ENCODE peak calls at places on chromosome 15, in five cellular contexts. N is psoas muscle, B is Panc1, G is BE2C, P is suprapubic skin. Q is an unnamed sample. For H3K4me1, the result is how much of the 10 kb centered on the place peaks cover.

GRCh38 chr15:66629817-66630576 is 64.2 kb upstream of the LCTL start:
- DNase-seq in B (no peak), G (peak), P (no peak), N (no peak), Q (no peak)

GRCh38 chr15:54197995-54198394 is 219.8 kb downstream of the UNC13C start:
- DNase-seq in G (no peak), P (no peak), B (no peak), N (no peak), Q (no peak)

GRCh38 chr15:74240002-74240568 is 4.0 kb downstream of the CCDC33 start:
- DNase-seq in B (peak), G (peak), P (no peak), N (peak), Q (peak)

GRCh38 chr15:91227062-91227461 is 127.0 kb downstream of the SV2B start:
- DNase-seq in N (no peak), B (no peak), P (no peak), G (no peak), Q (no peak)

GRCh38 chr15:74505837-74506514 is 35.0 kb upstream of the ARID3B start:
- DNase-seq in N (no peak), B (no peak), G (no peak), P (no peak), Q (no peak)

GRCh38 chr15:43249236-43249635 is 17.5 kb downstream of the TGM5 start:
- DNase-seq in P (no peak), B (no peak), N (no peak), G (no peak), Q (no peak)

GRCh38 chr15:37893309-37893708 is 41.1 kb upstream of the TMCO5A start:
- DNase-seq in N (no peak), P (no peak), B (no peak), G (no peak), Q (peak)

GRCh38 chr15:62391565-62392262 is 226.6 kb upstream of the C2CD4B start:
- DNase-seq in P (no peak), G (peak), B (no peak), N (peak), Q (peak)

GRCh38 chr15:35606345-35606744 is 60.4 kb upstream of the DPH6 start:
- DNase-seq in B (no peak), G (no peak), P (no peak), N (no peak), Q (no peak)

GRCh38 chr15:75723171-75723846 is 10.7 kb upstream of the CSPG4 start:
- DNase-seq in N (no peak), B (no peak), P (no peak), G (peak), Q (no peak)

GRCh38 chr15:67941643-67942315 is 101.9 kb upstream of the RNU6-1 start:
- DNase-seq in B (no peak), G (no peak), N (no peak), P (no peak), Q (no peak)

GRCh38 chr15:90203473-90203872 is 2.3 kb downstream of the SEMA4B start:
- DNase-seq in G (no peak), P (no peak), N (no peak), B (no peak), Q (no peak)

GRCh38 chr15:37425541-37425940 is 325.2 kb upstream of the MEIS2 start:
- DNase-seq in P (no peak), N (no peak), G (no peak), B (no peak), Q (no peak)

GRCh38 chr15:74995182-74995778 is at the start of gene SCAMP5:
- DNase-seq in G (peak), P (peak), N (peak), B (peak), Q (peak)

GRCh38 chr15:97099040-97099439 is 768.5 kb downstream of the NR2F2 start:
- DNase-seq in P (no peak), B (no peak), G (no peak), N (no peak), Q (no peak)

GRCh38 chr15:25465835-25466234 is 27.0 kb upstream of the UBE3A start:
- DNase-seq in G (no peak), B (no peak), N (no peak), P (no peak), Q (peak)

GRCh38 chr15:71111950-71112349 is 3.3 kb upstream of the THSD4 start:
- DNase-seq in B (no peak), G (no peak), P (no peak), N (no peak), Q (no peak)

GRCh38 chr15:77295446-77295845 is 124.5 kb downstream of the PEAK1 start:
- DNase-seq in P (no peak), N (no peak), B (no peak), G (no peak), Q (no peak)

DNA sequence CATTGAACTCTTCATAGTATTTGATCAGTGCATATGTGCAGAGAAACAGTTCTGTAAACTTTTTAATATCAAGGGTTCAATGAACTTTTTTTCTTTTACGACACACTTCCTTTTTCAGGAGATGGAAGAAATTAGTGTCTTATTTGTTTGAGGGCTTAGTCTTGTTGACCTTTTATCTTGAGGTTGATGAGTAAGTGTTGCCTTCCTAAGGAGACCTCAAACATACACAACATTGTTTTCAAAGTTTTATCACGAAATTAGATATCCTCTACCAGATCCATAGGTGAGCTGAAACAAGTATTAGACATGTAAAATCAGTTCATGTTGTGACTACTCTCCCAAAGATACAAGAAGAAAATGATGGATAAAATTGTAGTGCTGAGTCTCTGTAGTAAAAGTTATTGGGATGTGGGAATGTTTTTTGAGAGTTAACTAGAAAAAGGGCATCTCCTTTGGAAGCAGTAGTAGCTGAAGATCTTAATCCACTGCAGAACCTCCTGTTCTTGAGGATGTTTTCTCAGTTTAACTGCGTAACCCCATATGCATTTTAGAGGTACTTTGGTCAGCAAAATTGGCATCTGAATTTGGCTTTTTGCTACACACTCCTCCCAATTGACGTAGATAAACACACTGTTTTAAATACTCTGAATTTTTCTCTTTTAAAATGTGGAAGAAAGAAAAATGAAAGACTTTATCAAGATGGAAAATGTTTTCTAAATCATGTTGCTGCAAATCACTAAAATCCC is 116.8 kb downstream of the GALK2 start:
- DNase-seq in B (no peak), G (no peak), N (no peak), P (no peak), Q (no peak)
- H3K4me1 ChIP-seq in B (under half), G (under half), N (under half), P (under half), Q (under half)

GRCh38 chr15:101724675-101725005 is 367 bp upstream of the TARS3 start:
- DNase-seq in G (no peak), P (no peak), N (no peak), B (no peak), Q (no peak)

GRCh38 chr15:101723874-101724674 is at the start of gene TARS3:
- DNase-seq in G (peak), N (peak), B (peak), P (peak), Q (peak)

GRCh38 chr15:101723161-101723873 is 956 bp downstream of the TARS3 start:
- DNase-seq in N (no peak), B (no peak), G (no peak), P (no peak), Q (no peak)

GRCh38 chr15:101727186-101727585 is 2.9 kb upstream of the TARS3 start:
- DNase-seq in N (no peak), B (no peak), P (no peak), G (no peak), Q (no peak)

DNA sequence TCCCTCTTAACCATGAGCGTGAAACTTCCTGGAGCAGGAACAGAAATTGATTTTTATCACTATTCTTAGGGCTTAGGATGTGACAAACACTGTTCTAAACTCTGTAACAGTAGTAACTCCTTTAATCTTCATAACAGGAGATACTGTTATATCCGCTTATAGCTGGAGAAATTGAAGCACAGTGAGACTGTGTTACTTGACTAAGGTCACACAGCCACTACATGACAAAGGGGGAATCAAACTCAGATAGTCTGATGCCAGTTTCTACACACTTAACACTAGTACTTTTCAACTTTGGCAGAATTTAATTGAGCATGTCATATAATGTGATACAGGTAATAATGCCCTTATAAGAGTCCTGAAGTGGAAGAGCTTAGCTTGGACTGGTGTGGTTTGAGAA is 800 bp upstream of the TARS3 start:
- DNase-seq in N (no peak), P (no peak), B (no peak), G (no peak), Q (no peak)
- H3K4me3 ChIP-seq in N (no peak), P (no peak), B (peak), G (no peak), Q (no peak)

GRCh38 chr15:39180494-39180930 is 400.4 kb upstream of the THBS1 start:
- DNase-seq in N (no peak), B (no peak), G (no peak), P (no peak), Q (no peak)
- H3K4me1 ChIP-seq in N (under half), B (under half), G (under half), P (under half), Q (under half)

GRCh38 chr15:69415381-69415780 is 1.2 kb downstream of the KIF23 start:
- DNase-seq in P (no peak), B (no peak), G (no peak), N (no peak), Q (no peak)
- H3K4me3 ChIP-seq in P (peak), B (peak), G (peak), N (no peak), Q (no peak)

GRCh38 chr15:101246391-101246790 is 5.5 kb downstream of the CHSY1 start:
- DNase-seq in G (no peak), B (no peak), P (no peak), N (no peak), Q (no peak)
- H3K4me1 ChIP-seq in G (under half), B (half or more), P (half or more), N (half or more), Q (under half)